ENCODE peak calls at places on chromosomes 4 and X, in nine cellular contexts. One of them, this sample, is unnamed.
A peak's percentile ranks its signal among the peaks of the same experiment; 100 is the strongest.

GRCh38 chr4:10182446-10183424 is 66.1 kb upstream of the WDR1 start:
- DNase-seq in psoas muscle: no peak
- DNase-seq in epithelial cell of esophagus: no peak
- DNase-seq in suprapubic skin: no peak
- DNase-seq in AG04449: no peak
- DNase-seq in brain microvascular endothelial cell: no peak
- DNase-seq in left lung: no peak
- DNase-seq in stomach: no peak
- DNase-seq in upper lobe of left lung: no peak
- DNase-seq in this sample: no peak

GRCh38 chr4:26197018-26197779 is 123.6 kb upstream of the RBPJ start:
- DNase-seq in psoas muscle: no peak
- DNase-seq in epithelial cell of esophagus: peak; percentile 92
- DNase-seq in suprapubic skin: no peak
- DNase-seq in AG04449: peak; percentile 36
- DNase-seq in brain microvascular endothelial cell: peak; percentile 82
- DNase-seq in left lung: no peak
- DNase-seq in stomach: peak; percentile 35
- DNase-seq in upper lobe of left lung: peak; percentile 41
- DNase-seq in this sample: peak; percentile 79

GRCh38 chr4:5545271-5545670 is 163.1 kb downstream of the EVC2 start:
- DNase-seq in psoas muscle: no peak
- DNase-seq in epithelial cell of esophagus: peak; percentile 18
- DNase-seq in suprapubic skin: no peak
- DNase-seq in AG04449: no peak
- DNase-seq in brain microvascular endothelial cell: no peak
- DNase-seq in left lung: no peak
- DNase-seq in stomach: no peak
- DNase-seq in upper lobe of left lung: no peak
- DNase-seq in this sample: no peak

GRCh38 chrX:109880629-109881028 is 122.3 kb upstream of the TMEM164 start:
- DNase-seq in psoas muscle: no peak
- DNase-seq in epithelial cell of esophagus: no peak
- DNase-seq in suprapubic skin: no peak
- DNase-seq in AG04449: no peak
- DNase-seq in brain microvascular endothelial cell: no peak
- DNase-seq in left lung: peak; percentile 44
- DNase-seq in stomach: no peak
- DNase-seq in upper lobe of left lung: peak; percentile 54
- DNase-seq in this sample: no peak

GRCh38 chrX:107000013-107000515 is at the start of gene MORC4:
- DNase-seq in psoas muscle: peak; percentile 85
- DNase-seq in epithelial cell of esophagus: peak; percentile 92
- DNase-seq in suprapubic skin: peak; percentile 87
- DNase-seq in AG04449: peak; percentile 12
- DNase-seq in brain microvascular endothelial cell: peak; percentile 81
- DNase-seq in left lung: peak; percentile 82
- DNase-seq in stomach: peak; percentile 84
- DNase-seq in upper lobe of left lung: peak; percentile 78
- DNase-seq in this sample: peak; percentile 29

GRCh38 chr4:28973591-28974350 is 1746.4 kb upstream of the PCDH7 start:
- DNase-seq in psoas muscle: no peak
- DNase-seq in epithelial cell of esophagus: peak; percentile 92
- DNase-seq in suprapubic skin: no peak
- DNase-seq in AG04449: no peak
- DNase-seq in brain microvascular endothelial cell: peak; percentile 20
- DNase-seq in left lung: no peak
- DNase-seq in stomach: no peak
- DNase-seq in upper lobe of left lung: no peak
- DNase-seq in this sample: no peak

GRCh38 chr4:121789960-121790829 is 10.9 kb upstream of the EXOSC9 start:
- DNase-seq in psoas muscle: no peak
- DNase-seq in epithelial cell of esophagus: peak; percentile 66
- DNase-seq in suprapubic skin: no peak
- DNase-seq in AG04449: no peak
- DNase-seq in brain microvascular endothelial cell: peak; percentile 49
- DNase-seq in left lung: no peak
- DNase-seq in stomach: no peak
- DNase-seq in upper lobe of left lung: no peak
- DNase-seq in this sample: peak; percentile 62

GRCh38 chr4:170234800-170235199 is 145.0 kb upstream of the AADAT start:
- DNase-seq in psoas muscle: no peak
- DNase-seq in epithelial cell of esophagus: no peak
- DNase-seq in suprapubic skin: no peak
- DNase-seq in AG04449: no peak
- DNase-seq in brain microvascular endothelial cell: no peak
- DNase-seq in left lung: no peak
- DNase-seq in stomach: no peak
- DNase-seq in upper lobe of left lung: no peak
- DNase-seq in this sample: no peak

GRCh38 chr4:152828122-152828521 is 48.4 kb downstream of the ARFIP1 start:
- DNase-seq in psoas muscle: no peak
- DNase-seq in epithelial cell of esophagus: peak; percentile 22
- DNase-seq in suprapubic skin: no peak
- DNase-seq in AG04449: no peak
- DNase-seq in brain microvascular endothelial cell: no peak
- DNase-seq in left lung: no peak
- DNase-seq in stomach: no peak
- DNase-seq in upper lobe of left lung: no peak
- DNase-seq in this sample: no peak

GRCh38 chr4:70734168-70734954 is 12.6 kb downstream of the RUFY3 start:
- DNase-seq in psoas muscle: no peak
- DNase-seq in epithelial cell of esophagus: peak; percentile 64
- DNase-seq in suprapubic skin: no peak
- DNase-seq in AG04449: no peak
- DNase-seq in brain microvascular endothelial cell: peak; percentile 41
- DNase-seq in left lung: no peak
- DNase-seq in stomach: no peak
- DNase-seq in upper lobe of left lung: no peak
- DNase-seq in this sample: no peak

GRCh38 chrX:7372843-7373525 is 225.0 kb upstream of the PUDP start:
- DNase-seq in psoas muscle: no peak
- DNase-seq in epithelial cell of esophagus: peak; percentile 76
- DNase-seq in suprapubic skin: no peak
- DNase-seq in AG04449: no peak
- DNase-seq in brain microvascular endothelial cell: peak; percentile 42
- DNase-seq in left lung: no peak
- DNase-seq in stomach: no peak
- DNase-seq in upper lobe of left lung: no peak
- DNase-seq in this sample: peak; percentile 7

GRCh38 chr4:28774344-28774743 is 1913.7 kb downstream of the STIM2 start:
- DNase-seq in psoas muscle: no peak
- DNase-seq in epithelial cell of esophagus: no peak
- DNase-seq in suprapubic skin: no peak
- DNase-seq in AG04449: no peak
- DNase-seq in brain microvascular endothelial cell: no peak
- DNase-seq in left lung: no peak
- DNase-seq in stomach: no peak
- DNase-seq in upper lobe of left lung: no peak
- DNase-seq in this sample: no peak

GRCh38 chr4:175891863-175892262 is 79.8 kb upstream of the GPM6A start:
- DNase-seq in psoas muscle: no peak
- DNase-seq in epithelial cell of esophagus: peak; percentile 39
- DNase-seq in suprapubic skin: no peak
- DNase-seq in AG04449: no peak
- DNase-seq in brain microvascular endothelial cell: no peak
- DNase-seq in left lung: no peak
- DNase-seq in stomach: no peak
- DNase-seq in upper lobe of left lung: no peak
- DNase-seq in this sample: peak; percentile 5

GRCh38 chrX:40418413-40419195 is 162.2 kb upstream of the ATP6AP2 start:
- DNase-seq in psoas muscle: no peak
- DNase-seq in epithelial cell of esophagus: peak; percentile 64
- DNase-seq in suprapubic skin: no peak
- DNase-seq in AG04449: no peak
- DNase-seq in brain microvascular endothelial cell: no peak
- DNase-seq in left lung: no peak
- DNase-seq in stomach: no peak
- DNase-seq in upper lobe of left lung: no peak
- DNase-seq in this sample: no peak

GRCh38 chr4:104524026-104524425 is 29.3 kb upstream of the CXXC4 start:
- DNase-seq in psoas muscle: no peak
- DNase-seq in epithelial cell of esophagus: no peak
- DNase-seq in suprapubic skin: no peak
- DNase-seq in AG04449: no peak
- DNase-seq in brain microvascular endothelial cell: no peak
- DNase-seq in left lung: no peak
- DNase-seq in stomach: no peak
- DNase-seq in upper lobe of left lung: no peak
- DNase-seq in this sample: no peak

GRCh38 chr4:140688711-140689598 is 67.2 kb downstream of the TBC1D9 start:
- DNase-seq in psoas muscle: no peak
- DNase-seq in epithelial cell of esophagus: no peak
- DNase-seq in suprapubic skin: no peak
- DNase-seq in AG04449: no peak
- DNase-seq in brain microvascular endothelial cell: no peak
- DNase-seq in left lung: no peak
- DNase-seq in stomach: no peak
- DNase-seq in upper lobe of left lung: no peak
- DNase-seq in this sample: no peak

GRCh38 chr4:6893449-6894085 is 16.1 kb upstream of the TBC1D14 start:
- DNase-seq in psoas muscle: no peak
- DNase-seq in epithelial cell of esophagus: no peak
- DNase-seq in suprapubic skin: no peak
- DNase-seq in AG04449: no peak
- DNase-seq in brain microvascular endothelial cell: peak; percentile 31
- DNase-seq in left lung: peak; percentile 33
- DNase-seq in stomach: peak; percentile 29
- DNase-seq in upper lobe of left lung: no peak
- DNase-seq in this sample: peak; percentile 73

GRCh38 chr4:99221980-99222379 is 2.9 kb upstream of the ADH6 start:
- DNase-seq in psoas muscle: no peak
- DNase-seq in epithelial cell of esophagus: no peak
- DNase-seq in suprapubic skin: no peak
- DNase-seq in AG04449: no peak
- DNase-seq in brain microvascular endothelial cell: no peak
- DNase-seq in left lung: no peak
- DNase-seq in stomach: no peak
- DNase-seq in upper lobe of left lung: no peak
- DNase-seq in this sample: no peak

GRCh38 chr4:126431049-126431448 is 1116.3 kb downstream of the FAT4 start:
- DNase-seq in psoas muscle: no peak
- DNase-seq in epithelial cell of esophagus: no peak
- DNase-seq in suprapubic skin: no peak
- DNase-seq in AG04449: no peak
- DNase-seq in brain microvascular endothelial cell: no peak
- DNase-seq in left lung: no peak
- DNase-seq in stomach: no peak
- DNase-seq in upper lobe of left lung: no peak
- DNase-seq in this sample: no peak

DNA sequence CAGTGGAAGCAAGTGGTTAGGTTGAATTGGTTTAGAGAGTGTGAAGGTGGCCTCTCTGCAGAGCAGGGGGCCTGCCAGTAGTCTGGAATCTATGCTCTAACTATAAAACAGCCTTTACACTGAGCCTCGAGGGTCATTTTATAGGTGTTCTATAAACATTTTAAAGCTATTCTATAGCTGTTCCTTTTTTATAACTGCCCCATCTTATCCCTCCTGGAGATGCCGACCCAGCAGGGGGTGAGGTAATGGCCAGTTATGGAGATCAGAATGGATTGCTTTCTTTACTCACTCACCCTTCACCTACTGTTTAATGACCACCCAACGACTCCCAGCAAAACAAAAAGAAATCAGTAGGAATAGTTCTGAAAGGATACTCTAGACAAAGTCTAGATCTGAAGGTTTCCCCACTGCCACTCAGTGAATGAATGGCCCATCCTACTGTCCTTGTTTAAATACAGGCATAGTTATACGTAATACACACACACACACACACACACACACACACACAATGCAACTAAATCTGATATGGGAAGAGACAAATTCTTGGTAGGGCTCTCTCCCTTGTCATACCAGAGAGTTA is 1113.1 kb downstream of the FAT4 start:
- DNase-seq in psoas muscle: no peak
- DNase-seq in epithelial cell of esophagus: no peak
- DNase-seq in suprapubic skin: no peak
- DNase-seq in AG04449: no peak
- DNase-seq in brain microvascular endothelial cell: no peak
- DNase-seq in left lung: no peak
- DNase-seq in stomach: no peak
- DNase-seq in upper lobe of left lung: no peak
- DNase-seq in this sample: no peak
- H3K4me3 ChIP-seq in psoas muscle: no peak overlapping the region
- H3K4me3 ChIP-seq in epithelial cell of esophagus: no peak overlapping the region
- H3K4me3 ChIP-seq in suprapubic skin: no peak overlapping the region
- H3K4me3 ChIP-seq in AG04449: no peak overlapping the region
- H3K4me3 ChIP-seq in brain microvascular endothelial cell: no peak overlapping the region
- H3K4me3 ChIP-seq in left lung: no peak overlapping the region
- H3K4me3 ChIP-seq in stomach: no peak overlapping the region
- H3K4me3 ChIP-seq in upper lobe of left lung: no peak overlapping the region
- H3K4me3 ChIP-seq in this sample: no peak overlapping the region

GRCh38 chr4:119785963-119786362 is 157.4 kb upstream of the PDE5A start:
- DNase-seq in psoas muscle: no peak
- DNase-seq in epithelial cell of esophagus: peak; percentile 60
- DNase-seq in suprapubic skin: no peak
- DNase-seq in AG04449: no peak
- DNase-seq in brain microvascular endothelial cell: peak; percentile 8
- DNase-seq in left lung: no peak
- DNase-seq in stomach: peak; percentile 26
- DNase-seq in upper lobe of left lung: no peak
- DNase-seq in this sample: no peak
- TF ChIP-seq CTCF in psoas muscle: peak; percentile 55
- TF ChIP-seq CTCF in epithelial cell of esophagus: peak; percentile 66
- TF ChIP-seq CTCF in suprapubic skin: no peak
- TF ChIP-seq CTCF in AG04449: peak; percentile 16
- TF ChIP-seq CTCF in brain microvascular endothelial cell: peak; percentile 45
- TF ChIP-seq CTCF in left lung: no peak
- TF ChIP-seq CTCF in stomach: peak; percentile 25
- TF ChIP-seq CTCF in upper lobe of left lung: no peak
- TF ChIP-seq CTCF in this sample: peak; percentile 44

DNA sequence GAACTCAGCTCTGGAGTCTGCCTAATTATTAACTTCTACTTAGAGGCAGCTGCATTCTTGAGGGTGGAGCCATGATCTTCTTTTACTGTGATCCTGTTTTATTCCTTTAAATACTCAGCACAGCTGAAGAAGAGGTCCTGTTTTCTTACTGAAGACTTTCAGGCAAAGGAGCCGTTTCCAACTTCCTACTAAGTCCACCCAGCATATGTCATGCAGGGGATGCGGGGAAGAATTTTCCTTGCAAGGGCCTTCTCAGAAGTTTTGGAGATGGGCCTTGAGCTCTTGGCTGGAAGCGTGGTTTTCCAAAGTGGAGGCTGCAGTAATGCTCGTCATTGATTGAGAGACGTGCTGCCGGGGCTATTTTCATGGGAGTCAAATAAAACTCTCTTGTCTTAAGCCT is 27.8 kb downstream of the FGF2 start:
- DNase-seq in psoas muscle: no peak
- DNase-seq in epithelial cell of esophagus: peak; percentile 6
- DNase-seq in suprapubic skin: no peak
- DNase-seq in AG04449: no peak
- DNase-seq in brain microvascular endothelial cell: no peak
- DNase-seq in left lung: no peak
- DNase-seq in stomach: no peak
- DNase-seq in upper lobe of left lung: no peak
- DNase-seq in this sample: no peak
- H3K4me3 ChIP-seq in psoas muscle: peak overlapping the region; percentile 21
- H3K4me3 ChIP-seq in epithelial cell of esophagus: no peak overlapping the region
- H3K4me3 ChIP-seq in suprapubic skin: peak overlapping the region; percentile 21
- H3K4me3 ChIP-seq in AG04449: no peak overlapping the region
- H3K4me3 ChIP-seq in brain microvascular endothelial cell: peak overlapping the region; percentile 6
- H3K4me3 ChIP-seq in left lung: no peak overlapping the region
- H3K4me3 ChIP-seq in stomach: peak overlapping the region; percentile 15
- H3K4me3 ChIP-seq in upper lobe of left lung: no peak overlapping the region
- H3K4me3 ChIP-seq in this sample: no peak overlapping the region

GRCh38 chr4:177367336-177367735 is 57.7 kb downstream of the NEIL3 start:
- DNase-seq in psoas muscle: no peak
- DNase-seq in epithelial cell of esophagus: peak; percentile 50
- DNase-seq in suprapubic skin: no peak
- DNase-seq in AG04449: no peak
- DNase-seq in brain microvascular endothelial cell: peak; percentile 24
- DNase-seq in left lung: no peak
- DNase-seq in stomach: no peak
- DNase-seq in upper lobe of left lung: no peak
- DNase-seq in this sample: peak; percentile 13
- TF ChIP-seq CTCF in psoas muscle: no peak
- TF ChIP-seq CTCF in epithelial cell of esophagus: peak; percentile 61
- TF ChIP-seq CTCF in suprapubic skin: no peak
- TF ChIP-seq CTCF in AG04449: peak; percentile 41
- TF ChIP-seq CTCF in brain microvascular endothelial cell: peak; percentile 61
- TF ChIP-seq CTCF in left lung: no peak
- TF ChIP-seq CTCF in stomach: no peak
- TF ChIP-seq CTCF in upper lobe of left lung: no peak
- TF ChIP-seq CTCF in this sample: peak; percentile 38